ENCODE peak calls at places on chromosomes 1 and 21, in eight cellular contexts. U, N, E, Q, C, R, A and D are unnamed samples.
A peak's percentile ranks its signal among the peaks of the same experiment; 100 is the strongest.

GRCh38 chr1:85058781-85059180 is 10.5 kb upstream of the MCOLN3 start:
- DNase-seq in U (no peak), N (no peak), E (no peak), Q (no peak), C (no peak), R (no peak), A (no peak), D (no peak)

GRCh38 chr1:23727362-23727811 is 15.9 kb upstream of the ELOA start:
- DNase-seq in U (peak; percentile 91), N (no peak), E (peak; percentile 88), Q (peak; percentile 36), C (peak; percentile 76), R (no peak), A (peak; percentile 63), D (no peak)

GRCh38 chr1:16155537-16156410 is at the start of gene EPHA2:
- DNase-seq in U (peak; percentile 86), N (peak; percentile 87), E (peak; percentile 92), Q (peak; percentile 91), C (peak; percentile 94), R (no peak), A (peak; percentile 94), D (peak; percentile 29)

GRCh38 chr1:9200441-9200840 is 34.1 kb upstream of the H6PD start:
- DNase-seq in U (peak; percentile 61), N (no peak), E (no peak), Q (no peak), C (no peak), R (no peak), A (no peak), D (no peak)

GRCh38 chr1:57615956-57616355 is 192.1 kb upstream of the DAB1 start:
- DNase-seq in U (no peak), N (no peak), E (no peak), Q (no peak), C (no peak), R (no peak), A (no peak), D (no peak)

GRCh38 chr1:157181790-157182189 is 43.6 kb upstream of the ETV3 start:
- DNase-seq in U (no peak), N (no peak), E (peak; percentile 23), Q (no peak), C (no peak), R (no peak), A (no peak), D (no peak)

GRCh38 chr21:41877901-41878830 is 978 bp downstream of the PRDM15 start:
- DNase-seq in U (peak; percentile 75), N (no peak), E (no peak), Q (peak; percentile 7), C (peak; percentile 37), R (peak; percentile 76), A (peak; percentile 61), D (no peak)

GRCh38 chr1:224359207-224359606 is 2.5 kb downstream of the CNIH4 start:
- DNase-seq in U (no peak), N (no peak), E (no peak), Q (no peak), C (no peak), R (no peak), A (no peak), D (no peak)

GRCh38 chr1:218201004-218201403 is 84.1 kb upstream of the RRP15 start:
- DNase-seq in U (peak; percentile 7), N (no peak), E (no peak), Q (no peak), C (no peak), R (no peak), A (no peak), D (no peak)

GRCh38 chr1:214354440-214355148 is 73.6 kb downstream of the SMYD2 start:
- DNase-seq in U (peak; percentile 77), N (no peak), E (no peak), Q (no peak), C (no peak), R (no peak), A (no peak), D (no peak)

GRCh38 chr1:182351790-182352364 is 39.7 kb downstream of the GLUL start:
- DNase-seq in U (no peak), N (no peak), E (no peak), Q (no peak), C (no peak), R (no peak), A (no peak), D (no peak)

GRCh38 chr21:22813201-22813600 is 1815.0 kb downstream of the NCAM2 start:
- DNase-seq in U (no peak), N (no peak), E (no peak), Q (no peak), C (no peak), R (no peak), A (no peak), D (no peak)

GRCh38 chr1:4506591-4506990 is 147.8 kb upstream of the AJAP1 start:
- DNase-seq in U (no peak), N (no peak), E (no peak), Q (no peak), C (no peak), R (no peak), A (no peak), D (no peak)
- H3K9me3 ChIP-seq in U (peaks cover 49% of the 10 kb centered on the region), N (no peaks in the 10 kb centered on the region), E (no peaks in the 10 kb centered on the region), Q (no peaks in the 10 kb centered on the region), C (no peaks in the 10 kb centered on the region), R (no peaks in the 10 kb centered on the region), A (no peaks in the 10 kb centered on the region), D (no peaks in the 10 kb centered on the region)

DNA sequence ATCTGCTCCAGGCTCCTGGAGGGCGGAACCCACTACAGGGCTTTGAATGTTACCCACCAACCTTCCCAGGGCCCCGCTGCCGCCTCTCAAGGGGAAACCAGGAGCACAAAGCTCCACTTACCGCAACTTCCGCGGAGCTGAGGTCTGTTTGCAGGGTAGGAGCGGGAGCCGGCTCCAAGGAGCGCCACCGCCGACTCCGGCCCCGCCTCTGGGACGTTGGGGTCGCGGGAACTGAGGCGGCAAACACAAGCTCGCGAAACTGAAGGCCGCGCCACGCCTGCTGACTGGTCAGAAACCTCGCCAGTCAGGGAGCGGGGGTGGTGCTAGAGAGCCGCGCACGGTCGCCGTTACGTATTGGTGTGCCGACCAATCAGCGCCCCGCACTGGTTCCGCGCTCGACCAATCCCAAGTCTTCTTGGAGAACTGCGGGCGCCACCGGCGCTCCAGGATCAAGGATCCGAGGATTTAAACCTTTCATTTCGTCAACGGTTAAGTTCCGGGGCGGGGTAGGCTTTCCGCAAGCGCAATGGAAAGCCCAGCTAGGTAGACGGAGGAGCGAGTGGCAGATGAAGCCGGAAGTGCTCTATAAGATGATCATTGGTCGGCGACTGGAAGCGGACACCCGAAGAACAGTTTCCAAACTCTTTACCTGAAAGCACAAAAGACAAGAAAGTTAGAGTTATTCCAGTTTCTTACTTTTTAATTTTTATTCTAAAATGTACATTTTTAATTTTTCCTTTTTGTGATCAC is at the start of gene STIL:
- DNase-seq in U (peak; percentile 100), N (peak; percentile 100), E (peak; percentile 99), Q (peak; percentile 99), C (peak; percentile 98), R (peak; percentile 100), A (peak; percentile 99), D (peak; percentile 88)
- TF ChIP-seq POLR2A in U (peak; percentile 92), N (peak; percentile 73), E (peak; percentile 77), Q (peak; percentile 39), C (peak; percentile 57), R (peak; percentile 97), A (peak; percentile 88), D (peak; percentile 38)

GRCh38 chr1:19390901-19391595 is 78.9 kb downstream of the SLC66A1 start:
- DNase-seq in U (peak; percentile 80), N (peak; percentile 7), E (no peak), Q (peak; percentile 12), C (peak; percentile 73), R (peak; percentile 60), A (peak; percentile 71), D (no peak)

GRCh38 chr1:19390166-19390850 is 78.2 kb downstream of the SLC66A1 start:
- DNase-seq in U (no peak), N (no peak), E (no peak), Q (no peak), C (no peak), R (no peak), A (no peak), D (no peak)

GRCh38 chr1:19393051-19393450 is 80.9 kb downstream of the SLC66A1 start:
- DNase-seq in U (no peak), N (no peak), E (no peak), Q (no peak), C (no peak), R (no peak), A (no peak), D (no peak)

GRCh38 chr1:19392221-19392620 is 80.1 kb downstream of the SLC66A1 start:
- DNase-seq in U (no peak), N (no peak), E (no peak), Q (no peak), C (no peak), R (no peak), A (no peak), D (no peak)

GRCh38 chr1:19391596-19391981 is 79.5 kb downstream of the SLC66A1 start:
- DNase-seq in U (no peak), N (no peak), E (no peak), Q (no peak), C (no peak), R (no peak), A (no peak), D (no peak)
- H3K27ac ChIP-seq in U (peak overlapping the region; percentile 58), N (no peak overlapping the region), E (no peak overlapping the region), Q (no peak overlapping the region), C (peak overlapping the region; percentile 69), R (peak overlapping the region; percentile 69), A (peak overlapping the region; percentile 75), D (peak overlapping the region; percentile 89)

DNA sequence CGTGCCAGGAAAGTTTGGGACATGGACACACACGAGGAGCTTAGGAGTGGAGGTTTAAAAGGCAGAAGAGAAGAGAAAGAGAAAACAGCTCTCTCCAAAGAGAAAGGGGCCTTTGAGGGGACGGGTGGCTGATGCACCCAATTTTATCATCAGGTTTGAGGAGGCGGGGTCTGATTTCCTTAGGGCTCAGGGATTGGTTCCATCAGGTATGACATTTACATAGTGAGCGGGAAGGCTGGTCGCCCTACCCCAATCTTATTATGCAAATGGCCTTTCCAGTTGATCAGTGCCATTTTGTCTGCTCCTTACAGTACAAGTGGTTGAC is 749.1 kb upstream of the TPTE start:
- DNase-seq in U (no peak), N (no peak), E (no peak), Q (no peak), C (no peak), R (no peak), A (no peak), D (no peak)
- H3K9me3 ChIP-seq in U (peaks cover 59% of the 10 kb centered on the region), N (peaks cover 59% of the 10 kb centered on the region), E (no peaks in the 10 kb centered on the region), Q (no peaks in the 10 kb centered on the region), C (no peaks in the 10 kb centered on the region), R (peaks cover 3% of the 10 kb centered on the region), A (peaks cover 20% of the 10 kb centered on the region), D (no peaks in the 10 kb centered on the region)

GRCh38 chr1:7607097-7607496 is 164.0 kb upstream of the VAMP3 start:
- DNase-seq in U (no peak), N (no peak), E (no peak), Q (no peak), C (no peak), R (no peak), A (no peak), D (no peak)
- TF ChIP-seq POLR2A in U (no peak), N (no peak), E (no peak), Q (no peak), C (no peak), R (no peak), A (no peak), D (no peak)